ENCODE peak calls at places on chromosomes 6 and 20, in nine cellular contexts. One of them, this sample, is unnamed.

GRCh38 chr6:134041093-134041492 is 11.3 kb downstream of the SLC2A12 start:
- DNase-seq in BE2C: no peak
- DNase-seq in fibroblast of gingiva: peak
- DNase-seq in neuronal stem cell: no peak
- DNase-seq in iPS-NIHi11: peak
- DNase-seq in nephron progenitor cell: no peak
- DNase-seq in NCI-H774: no peak
- DNase-seq in NCI-H82: no peak
- DNase-seq in NCI-H460: peak
- DNase-seq in this sample: no peak

GRCh38 chr6:75230484-75231325 is 12.9 kb downstream of the COX7A2 start:
- DNase-seq in BE2C: peak
- DNase-seq in fibroblast of gingiva: peak
- DNase-seq in neuronal stem cell: peak
- DNase-seq in iPS-NIHi11: peak
- DNase-seq in nephron progenitor cell: peak
- DNase-seq in NCI-H774: no peak
- DNase-seq in NCI-H82: peak
- DNase-seq in NCI-H460: peak
- DNase-seq in this sample: peak

GRCh38 chr6:30834643-30835042 is 49.7 kb upstream of the DDR1 start:
- DNase-seq in BE2C: no peak
- DNase-seq in fibroblast of gingiva: peak
- DNase-seq in neuronal stem cell: no peak
- DNase-seq in iPS-NIHi11: no peak
- DNase-seq in nephron progenitor cell: no peak
- DNase-seq in NCI-H774: no peak
- DNase-seq in NCI-H82: no peak
- DNase-seq in NCI-H460: no peak
- DNase-seq in this sample: no peak

GRCh38 chr6:15299430-15300131 is 53.7 kb downstream of the JARID2 start:
- DNase-seq in BE2C: no peak
- DNase-seq in fibroblast of gingiva: no peak
- DNase-seq in neuronal stem cell: no peak
- DNase-seq in iPS-NIHi11: no peak
- DNase-seq in nephron progenitor cell: no peak
- DNase-seq in NCI-H774: no peak
- DNase-seq in NCI-H82: no peak
- DNase-seq in NCI-H460: no peak
- DNase-seq in this sample: no peak

GRCh38 chr20:2042400-2042799 is 48.5 kb upstream of the PDYN start:
- DNase-seq in BE2C: no peak
- DNase-seq in fibroblast of gingiva: no peak
- DNase-seq in neuronal stem cell: no peak
- DNase-seq in iPS-NIHi11: no peak
- DNase-seq in nephron progenitor cell: no peak
- DNase-seq in NCI-H774: no peak
- DNase-seq in NCI-H82: no peak
- DNase-seq in NCI-H460: no peak
- DNase-seq in this sample: no peak

GRCh38 chr20:5890773-5891441 is 59.4 kb downstream of the TRMT6 start:
- DNase-seq in BE2C: no peak
- DNase-seq in fibroblast of gingiva: no peak
- DNase-seq in neuronal stem cell: no peak
- DNase-seq in iPS-NIHi11: no peak
- DNase-seq in nephron progenitor cell: no peak
- DNase-seq in NCI-H774: no peak
- DNase-seq in NCI-H82: no peak
- DNase-seq in NCI-H460: no peak
- DNase-seq in this sample: no peak

GRCh38 chr6:112330071-112330876 is 16.9 kb upstream of the RFPL4B start:
- DNase-seq in BE2C: peak
- DNase-seq in fibroblast of gingiva: peak
- DNase-seq in neuronal stem cell: no peak
- DNase-seq in iPS-NIHi11: no peak
- DNase-seq in nephron progenitor cell: no peak
- DNase-seq in NCI-H774: no peak
- DNase-seq in NCI-H82: no peak
- DNase-seq in NCI-H460: no peak
- DNase-seq in this sample: peak

GRCh38 chr20:38633577-38634093 is 32.0 kb downstream of the ARHGAP40 start:
- DNase-seq in BE2C: peak
- DNase-seq in fibroblast of gingiva: peak
- DNase-seq in neuronal stem cell: peak
- DNase-seq in iPS-NIHi11: peak
- DNase-seq in nephron progenitor cell: peak
- DNase-seq in NCI-H774: peak
- DNase-seq in NCI-H82: peak
- DNase-seq in NCI-H460: peak
- DNase-seq in this sample: peak

GRCh38 chr20:47205577-47206123 is 150.8 kb downstream of the ZMYND8 start:
- DNase-seq in BE2C: peak
- DNase-seq in fibroblast of gingiva: peak
- DNase-seq in neuronal stem cell: peak
- DNase-seq in iPS-NIHi11: peak
- DNase-seq in nephron progenitor cell: peak
- DNase-seq in NCI-H774: no peak
- DNase-seq in NCI-H82: peak
- DNase-seq in NCI-H460: peak
- DNase-seq in this sample: peak

GRCh38 chr20:40591104-40591503 is 97.9 kb downstream of the MAFB start:
- DNase-seq in BE2C: no peak
- DNase-seq in fibroblast of gingiva: no peak
- DNase-seq in neuronal stem cell: no peak
- DNase-seq in iPS-NIHi11: no peak
- DNase-seq in nephron progenitor cell: no peak
- DNase-seq in NCI-H774: no peak
- DNase-seq in NCI-H82: no peak
- DNase-seq in NCI-H460: no peak
- DNase-seq in this sample: no peak